ENCODE peak calls at places on chromosome 21, in five cellular contexts. P, M, K, C and D are unnamed samples.

GRCh38 chr21:39087238-39087975 is 95.8 kb downstream of the PSMG1 start:
- DNase-seq in M (no peak), K (no peak), C (no peak), P (no peak), D (no peak)

GRCh38 chr21:41622831-41623548 is 115.0 kb upstream of the TMPRSS2 start:
- DNase-seq in K (peak), P (no peak), M (peak), C (no peak), D (no peak)

GRCh38 chr21:40546657-40547056 is 300.3 kb downstream of the DSCAM start:
- DNase-seq in P (no peak), M (no peak), C (no peak), K (no peak), D (no peak)

GRCh38 chr21:26597981-26598380 is 24.9 kb upstream of the CYYR1 start:
- DNase-seq in M (no peak), K (no peak), C (no peak), P (no peak), D (no peak)

GRCh38 chr21:16708431-16708830 is 804.4 kb upstream of the CXADR start:
- DNase-seq in M (no peak), K (no peak), C (no peak), P (no peak), D (no peak)

GRCh38 chr21:36369064-36369685 is 16.0 kb upstream of the CHAF1B start:
- DNase-seq in P (no peak), C (no peak), K (no peak), M (no peak), D (no peak)

GRCh38 chr21:16285646-16286223 is 556.0 kb downstream of the USP25 start:
- DNase-seq in K (no peak), M (no peak), C (no peak), P (no peak), D (no peak)

GRCh38 chr21:31732891-31733520 is 1.1 kb upstream of the SCAF4 start:
- DNase-seq in K (no peak), P (no peak), C (no peak), M (peak), D (no peak)

GRCh38 chr21:33684068-33684467 is 41.8 kb downstream of the ITSN1 start:
- DNase-seq in M (no peak), C (no peak), P (no peak), K (no peak), D (no peak)

GRCh38 chr21:41864311-41865001 is 14.7 kb downstream of the PRDM15 start:
- DNase-seq in P (no peak), M (no peak), K (peak), C (no peak), D (no peak)

GRCh38 chr21:35026617-35027557 is 22.2 kb downstream of the RUNX1 start:
- DNase-seq in K (peak), C (no peak), M (peak), P (no peak), D (peak)

GRCh38 chr21:44734026-44734745 is 22.8 kb upstream of the TSPEAR start:
- DNase-seq in K (no peak), P (no peak), C (no peak), M (no peak), D (no peak)

GRCh38 chr21:31180256-31181088 is 142.2 kb upstream of the KRTAP19-8 start:
- DNase-seq in P (peak), C (no peak), K (no peak), M (no peak), D (no peak)

GRCh38 chr21:32543975-32544374 is 41.3 kb downstream of the TCP10L start:
- DNase-seq in C (no peak), M (no peak), K (no peak), P (no peak), D (no peak)

GRCh38 chr21:15688809-15689208 is 41.0 kb upstream of the USP25 start:
- DNase-seq in C (no peak), P (no peak), M (no peak), K (no peak), D (no peak)

GRCh38 chr21:46124926-46125845 is 27.3 kb downstream of the COL6A2 start:
- DNase-seq in C (no peak), M (no peak), P (no peak), K (peak), D (peak)

GRCh38 chr21:20026517-20026916 is 971.7 kb upstream of the NCAM2 start:
- DNase-seq in M (no peak), P (no peak), C (no peak), K (no peak), D (no peak)

GRCh38 chr21:44982558-44983244 is 42.9 kb downstream of the SLX9 start:
- DNase-seq in M (no peak), C (no peak), K (peak), P (no peak), D (no peak)

GRCh38 chr21:45417256-45417950 is 12.4 kb downstream of the COL18A1 start:
- DNase-seq in K (peak), C (no peak), P (no peak), M (no peak), D (no peak)